ENCODE peak calls at places on chromosome 18, in ten cellular contexts. S is HCT116, M is GM12892, U is endothelial cell of umbilical vein, L is transverse colon, W is prostate gland, K is GM12891, T is K562, R is GM12878, Q is sigmoid colon. C is an unnamed sample.

GRCh38 chr18:50870138-50870845 is 8.6 kb upstream of the ME2 start:
- DNase-seq in W (peak; percentile 63), M (no peak), K (no peak), Q (no peak), R (no peak), T (no peak), S (peak; percentile 83), L (peak; percentile 26), U (peak; percentile 20), C (no peak)

GRCh38 chr18:11767935-11768334 is 78.9 kb downstream of the GNAL start:
- DNase-seq in Q (no peak), T (no peak), S (no peak), M (no peak), K (no peak), L (no peak), W (no peak), R (no peak), U (no peak), C (no peak)

GRCh38 chr18:62715829-62716678 is 713 bp downstream of the PHLPP1 start:
- DNase-seq in L (peak; percentile 70), T (peak; percentile 43), R (no peak), K (peak; percentile 48), Q (peak; percentile 80), W (peak; percentile 38), M (peak; percentile 53), S (peak; percentile 16), U (peak; percentile 62), C (no peak)

GRCh38 chr18:59899298-59900221 is at the start of gene PMAIP1:
- DNase-seq in M (peak; percentile 73), W (peak; percentile 92), T (peak; percentile 87), L (peak; percentile 92), R (no peak), U (peak; percentile 91), S (peak; percentile 81), K (peak; percentile 77), Q (peak; percentile 92), C (no peak)

GRCh38 chr18:21179590-21180220 is 62.3 kb upstream of the GREB1L start:
- DNase-seq in K (peak; percentile 23), Q (no peak), W (peak; percentile 46), U (peak; percentile 50), M (peak; percentile 16), S (peak; percentile 58), L (peak; percentile 35), R (peak; percentile 32), T (peak; percentile 51), C (no peak)

GRCh38 chr18:21991081-21991534 is 178.3 kb upstream of the GATA6 start:
- DNase-seq in W (no peak), L (no peak), T (no peak), M (no peak), U (no peak), Q (no peak), R (no peak), S (no peak), K (no peak), C (no peak)

GRCh38 chr18:6624729-6625308 is 104.7 kb upstream of the ARHGAP28 start:
- DNase-seq in U (peak; percentile 81), L (no peak), R (no peak), K (no peak), W (no peak), S (no peak), T (no peak), M (no peak), Q (no peak), C (no peak)

GRCh38 chr18:38886852-38887670 is 1321.5 kb upstream of the CELF4 start:
- DNase-seq in Q (no peak), R (no peak), T (no peak), L (no peak), M (no peak), K (no peak), W (no peak), S (no peak), U (no peak), C (no peak)

GRCh38 chr18:38663270-38663669 is 1097.7 kb upstream of the CELF4 start:
- DNase-seq in S (no peak), R (no peak), Q (no peak), M (no peak), K (no peak), L (no peak), U (no peak), T (no peak), W (no peak), C (no peak)

GRCh38 chr18:75157851-75158250 is 51.1 kb downstream of the PTGR3 start:
- DNase-seq in Q (peak; percentile 56), T (no peak), M (no peak), W (no peak), S (no peak), R (no peak), K (no peak), L (no peak), U (no peak), C (no peak)

GRCh38 chr18:11883153-11883552 is 25.0 kb downstream of the MPPE1 start:
- DNase-seq in T (no peak), Q (no peak), M (no peak), K (peak; percentile 36), U (peak; percentile 6), W (no peak), S (no peak), R (peak; percentile 38), L (no peak), C (no peak)

GRCh38 chr18:68448736-68449135 is 266.2 kb downstream of the TMX3 start:
- DNase-seq in U (no peak), L (no peak), M (no peak), W (no peak), S (no peak), T (no peak), R (no peak), Q (no peak), K (no peak), C (no peak)

GRCh38 chr18:43933177-43933576 is 655.9 kb upstream of the SYT4 start:
- DNase-seq in K (no peak), S (no peak), L (no peak), T (no peak), R (no peak), M (no peak), U (no peak), W (no peak), Q (no peak), C (no peak)
- TF ChIP-seq POLR2AphosphoS5 in K (no peak), S (no peak), L (no peak), T (no peak), R (no peak), M (no peak), U (no peak), W (no peak), Q (no peak), C (no peak)

GRCh38 chr18:10111944-10112343 is 198.1 kb downstream of the VAPA start:
- DNase-seq in L (no peak), W (no peak), Q (no peak), M (no peak), T (no peak), R (no peak), U (no peak), K (no peak), S (no peak), C (peak; percentile 52)
- TF ChIP-seq POLR2A in L (no peak), W (no peak), Q (no peak), M (no peak), T (no peak), R (no peak), U (no peak), K (no peak), S (no peak), C (no peak)

GRCh38 chr18:58780045-58780444 is 84.6 kb upstream of the ZNF532 start:
- DNase-seq in S (peak; percentile 49), Q (no peak), K (no peak), M (no peak), U (no peak), W (no peak), T (no peak), R (no peak), L (no peak), C (no peak)
- TF ChIP-seq POLR2AphosphoS5 in S (peak; percentile 66), Q (no peak), K (no peak), M (no peak), U (no peak), W (peak; percentile 24), T (no peak), R (no peak), L (no peak), C (no peak)

GRCh38 chr18:31685097-31686082 is 1.0 kb upstream of the B4GALT6 start:
- DNase-seq in Q (peak; percentile 72), W (peak; percentile 76), U (peak; percentile 83), S (peak; percentile 44), K (peak; percentile 66), M (peak; percentile 63), T (peak; percentile 32), L (peak; percentile 76), R (peak; percentile 40), C (no peak)
- TF ChIP-seq POLR2A in Q (no peak), W (peak; percentile 66), U (peak; percentile 48), S (no peak), K (peak; percentile 63), M (peak; percentile 70), T (no peak), L (peak; percentile 44), R (peak; percentile 79), C (no peak)

GRCh38 chr18:77129150-77129551 is 3.4 kb downstream of the MBP start:
- DNase-seq in L (no peak), K (no peak), Q (peak; percentile 84), M (no peak), W (no peak), T (no peak), R (no peak), S (no peak), U (no peak), C (no peak)

GRCh38 chr18:77130229-77131099 is 2.1 kb downstream of the MBP start:
- DNase-seq in W (no peak), L (no peak), K (no peak), S (no peak), R (no peak), T (no peak), Q (peak; percentile 55), U (no peak), M (no peak), C (no peak)

GRCh38 chr18:77131652-77132368 is 773 bp downstream of the MBP start:
- DNase-seq in K (peak; percentile 53), M (no peak), R (no peak), W (peak; percentile 51), T (no peak), Q (peak; percentile 85), U (no peak), L (peak; percentile 80), S (no peak), C (peak; percentile 83)

GRCh38 chr18:77132369-77133050 is at the start of gene MBP:
- DNase-seq in W (peak; percentile 89), T (no peak), Q (peak; percentile 82), R (no peak), M (peak; percentile 76), S (no peak), L (peak; percentile 92), K (peak; percentile 76), U (no peak), C (no peak)

GRCh38 chr18:77131100-77131651 is 1.4 kb downstream of the MBP start:
- DNase-seq in U (no peak), R (no peak), T (no peak), M (no peak), L (peak; percentile 46), S (no peak), W (no peak), Q (peak; percentile 64), K (no peak), C (no peak)
- TF ChIP-seq POLR2AphosphoS5 in U (no peak), R (no peak), T (no peak), M (no peak), L (peak; percentile 19), S (no peak), W (no peak), Q (peak; percentile 42), K (no peak), C (no peak)